ENCODE peak calls at places on chromosomes 12 and 14, in ten cellular contexts. N is NCI-H1417; P is effector memory CD4-positive, alpha-beta T cell; Q is H9; B is CD8-positive, alpha-beta memory T cell; T is substantia nigra; L is HuH-7.5; A is HepG2; Y is neural progenitor cell; X is adipocyte. H is an unnamed sample.

GRCh38 chr12:75848533-75848932 is 183.0 kb downstream of the PHLDA1 start:
- DNase-seq in N (no peak), P (no peak), Q (no peak), B (no peak), T (peak), L (no peak), A (no peak), Y (no peak), X (no peak), H (no peak)

GRCh38 chr12:116135209-116135930 is 142.1 kb downstream of the MED13L start:
- DNase-seq in N (peak), P (no peak), Q (no peak), B (no peak), T (no peak), L (no peak), A (peak), Y (no peak), X (peak), H (no peak)

GRCh38 chr14:76538648-76539008 is 162.7 kb downstream of the ESRRB start:
- DNase-seq in N (no peak), P (no peak), Q (no peak), B (no peak), T (no peak), L (no peak), A (no peak), Y (no peak), X (no peak), H (no peak)

GRCh38 chr12:55043542-55043941 is 23.8 kb downstream of the NEUROD4 start:
- DNase-seq in N (no peak), P (no peak), Q (no peak), B (no peak), T (no peak), L (no peak), A (no peak), Y (no peak), X (no peak), H (no peak)

GRCh38 chr14:75274899-75275569 is 3.6 kb upstream of the FOS start:
- DNase-seq in N (no peak), P (peak), Q (no peak), B (peak), T (no peak), L (no peak), A (no peak), Y (no peak), X (no peak), H (no peak)

GRCh38 chr12:98828802-98829600 is 183.9 kb downstream of the APAF1 start:
- DNase-seq in N (no peak), P (no peak), Q (no peak), B (no peak), T (no peak), L (no peak), A (peak), Y (no peak), X (peak), H (no peak)

GRCh38 chr12:30847259-30847658 is 79.3 kb upstream of the TSPAN11 start:
- DNase-seq in N (peak), P (no peak), Q (peak), B (no peak), T (no peak), L (no peak), A (peak), Y (peak), X (peak), H (no peak)

GRCh38 chr14:32595496-32595895 is 266.4 kb downstream of the AKAP6 start:
- DNase-seq in N (no peak), P (no peak), Q (no peak), B (no peak), T (no peak), L (no peak), A (no peak), Y (no peak), X (no peak), H (no peak)

GRCh38 chr14:35347323-35348043 is 55.3 kb downstream of the PSMA6 start:
- DNase-seq in N (peak), P (no peak), Q (no peak), B (no peak), T (no peak), L (no peak), A (peak), Y (peak), X (no peak), H (no peak)

GRCh38 chr14:70770490-70770889 is 38.8 kb downstream of the MAP3K9 start:
- DNase-seq in N (no peak), P (no peak), Q (no peak), B (no peak), T (no peak), L (no peak), A (no peak), Y (no peak), X (no peak), H (no peak)

GRCh38 chr12:52061470-52062166 is 8.2 kb upstream of the ATG101 start:
- DNase-seq in N (no peak), P (no peak), Q (no peak), B (no peak), T (peak), L (no peak), A (peak), Y (peak), X (no peak), H (no peak)

GRCh38 chr12:19967486-19967885 is 400.9 kb upstream of the PDE3A start:
- DNase-seq in N (peak), P (no peak), Q (no peak), B (no peak), T (no peak), L (no peak), A (no peak), Y (no peak), X (peak), H (no peak)

GRCh38 chr12:43325786-43326185 is 226.2 kb downstream of the ADAMTS20 start:
- DNase-seq in N (no peak), P (no peak), Q (no peak), B (no peak), T (no peak), L (no peak), A (no peak), Y (no peak), X (no peak), H (no peak)

GRCh38 chr12:111368684-111369495 is at the start of gene PHETA1:
- DNase-seq in N (peak), P (peak), Q (peak), B (peak), T (peak), L (peak), A (peak), Y (peak), X (peak), H (peak)

H was measured in activated T-helper 9 cell treated with anti-CD3 and anti-CD28 coated beads, Interleukin-2, amount 50 U/mL, for 16 hours.